ENCODE peak calls at places on chromosomes 11 and 22, in four cellular contexts. One of them, this sample, is unnamed.

GRCh38 chr11:12102588-12103410 is 7.6 kb upstream of the MICAL2 start:
- DNase-seq in foreskin fibroblast: peak; percentile 38
- DNase-seq in T1000: no peak
- DNase-seq in left cardiac atrium: no peak
- DNase-seq in this sample: no peak

GRCh38 chr22:17960695-17961442 is 63.5 kb downstream of the MICAL3 start:
- DNase-seq in left cardiac atrium: no peak
- DNase-seq in foreskin fibroblast: no peak
- DNase-seq in T1000: no peak
- DNase-seq in this sample: no peak

GRCh38 chr11:6625156-6625831 is 6.1 kb upstream of the TPP1 start:
- DNase-seq in T1000: no peak
- DNase-seq in left cardiac atrium: no peak
- DNase-seq in foreskin fibroblast: no peak
- DNase-seq in this sample: no peak

GRCh38 chr11:83007909-83008580 is 63.7 kb downstream of the RAB30 start:
- DNase-seq in foreskin fibroblast: peak; percentile 30
- DNase-seq in left cardiac atrium: peak; percentile 78
- DNase-seq in T1000: no peak
- DNase-seq in this sample: no peak

GRCh38 chr11:55942785-55943392 is 6.7 kb upstream of the OR5I1 start:
- DNase-seq in left cardiac atrium: no peak
- DNase-seq in T1000: no peak
- DNase-seq in foreskin fibroblast: peak; percentile 7
- DNase-seq in this sample: peak; percentile 49

GRCh38 chr22:48918585-48919186 is 909.0 kb downstream of the BRD1 start:
- DNase-seq in T1000: no peak
- DNase-seq in left cardiac atrium: no peak
- DNase-seq in foreskin fibroblast: no peak
- DNase-seq in this sample: no peak

GRCh38 chr11:22787565-22788162 is 41.9 kb downstream of the SVIP start:
- DNase-seq in foreskin fibroblast: peak; percentile 49
- DNase-seq in left cardiac atrium: no peak
- DNase-seq in T1000: no peak
- DNase-seq in this sample: no peak

GRCh38 chr22:49862408-49862776 is 8.7 kb downstream of the ZBED4 start:
- DNase-seq in left cardiac atrium: no peak
- DNase-seq in T1000: no peak
- DNase-seq in foreskin fibroblast: no peak
- DNase-seq in this sample: no peak

GRCh38 chr22:50530280-50530856 is 556 bp upstream of the TYMP start:
- DNase-seq in T1000: no peak
- DNase-seq in left cardiac atrium: peak; percentile 92
- DNase-seq in foreskin fibroblast: peak; percentile 87
- DNase-seq in this sample: no peak

GRCh38 chr11:12079726-12080556 is 30.4 kb upstream of the MICAL2 start:
- DNase-seq in T1000: peak; percentile 71
- DNase-seq in left cardiac atrium: peak; percentile 71
- DNase-seq in foreskin fibroblast: peak; percentile 96
- DNase-seq in this sample: peak; percentile 92

GRCh38 chr11:119372260-119373058 is 9.0 kb downstream of the USP2 start:
- DNase-seq in T1000: no peak
- DNase-seq in left cardiac atrium: no peak
- DNase-seq in foreskin fibroblast: no peak
- DNase-seq in this sample: no peak

GRCh38 chr22:41969110-41969646 is at the start of gene SEPTIN3:
- DNase-seq in left cardiac atrium: no peak
- DNase-seq in T1000: no peak
- DNase-seq in foreskin fibroblast: no peak
- DNase-seq in this sample: no peak

GRCh38 chr11:12085371-12086251 is 24.8 kb upstream of the MICAL2 start:
- DNase-seq in foreskin fibroblast: no peak
- DNase-seq in T1000: no peak
- DNase-seq in left cardiac atrium: no peak
- DNase-seq in this sample: no peak

GRCh38 chr11:8207080-8208000 is 38.5 kb upstream of the RIC3 start:
- DNase-seq in T1000: no peak
- DNase-seq in foreskin fibroblast: peak; percentile 39
- DNase-seq in left cardiac atrium: no peak
- DNase-seq in this sample: no peak

GRCh38 chr11:112656772-112657428 is 304.3 kb upstream of the NCAM1 start:
- DNase-seq in foreskin fibroblast: peak; percentile 66
- DNase-seq in left cardiac atrium: no peak
- DNase-seq in T1000: no peak
- DNase-seq in this sample: peak; percentile 81

GRCh38 chr22:20591660-20592310 is 84.4 kb downstream of the MED15 start:
- DNase-seq in foreskin fibroblast: peak; percentile 53
- DNase-seq in T1000: no peak
- DNase-seq in left cardiac atrium: no peak
- DNase-seq in this sample: peak; percentile 65

GRCh38 chr11:134939905-134940304 is 527.9 kb upstream of the B3GAT1 start:
- DNase-seq in left cardiac atrium: no peak
- DNase-seq in T1000: no peak
- DNase-seq in foreskin fibroblast: peak; percentile 15
- DNase-seq in this sample: no peak

GRCh38 chr11:2240834-2241233 is 29.6 kb downstream of the ASCL2 start:
- DNase-seq in foreskin fibroblast: no peak
- DNase-seq in T1000: no peak
- DNase-seq in left cardiac atrium: no peak
- DNase-seq in this sample: no peak

GRCh38 chr11:65492637-65493366 is 6.0 kb upstream of the MALAT1 start:
- DNase-seq in left cardiac atrium: peak; percentile 93
- DNase-seq in foreskin fibroblast: peak; percentile 93
- DNase-seq in T1000: no peak
- DNase-seq in this sample: peak; percentile 58

GRCh38 chr11:119339581-119340334 is 925 bp downstream of the C1QTNF5 start:
- DNase-seq in T1000: peak; percentile 42
- DNase-seq in left cardiac atrium: peak; percentile 85
- DNase-seq in foreskin fibroblast: peak; percentile 82
- DNase-seq in this sample: peak; percentile 59

GRCh38 chr11:33804471-33804870 is 30.2 kb upstream of the FBXO3 start:
- DNase-seq in left cardiac atrium: no peak
- DNase-seq in T1000: no peak
- DNase-seq in foreskin fibroblast: no peak
- DNase-seq in this sample: no peak

GRCh38 chr11:10390375-10390774 is 64.7 kb upstream of the AMPD3 start:
- DNase-seq in T1000: no peak
- DNase-seq in left cardiac atrium: no peak
- DNase-seq in foreskin fibroblast: peak; percentile 49
- DNase-seq in this sample: no peak

GRCh38 chr11:78224506-78224905 is 35.8 kb downstream of the USP35 start:
- DNase-seq in T1000: no peak
- DNase-seq in foreskin fibroblast: no peak
- DNase-seq in left cardiac atrium: no peak
- DNase-seq in this sample: no peak